ENCODE peak calls at places on chromosomes 16 and 17, in eight cellular contexts. B is iPS-NIHi11, O is fibroblast of lung, X is D721Med, Z is M059J, D is NCI-H2171, G is NCI-H187 treated with DMSO at 0.1 percent for 48 hours, T is RWPE1. K is an unnamed sample.

GRCh38 chr16:66116163-66116792 is 250.2 kb upstream of the CDH5 start:
- DNase-seq in B (no peak), O (peak), X (no peak), Z (peak), D (no peak), G (no peak), T (no peak), K (no peak)

GRCh38 chr17:75878174-75878998 is at the start of gene TRIM47:
- DNase-seq in B (peak), O (peak), X (no peak), Z (peak), D (peak), G (no peak), T (peak), K (peak)

GRCh38 chr17:72797142-72797541 is 295.3 kb downstream of the SLC39A11 start:
- DNase-seq in B (no peak), O (no peak), X (no peak), Z (no peak), D (no peak), G (no peak), T (no peak), K (no peak)

GRCh38 chr17:21823643-21824042 is 131.3 kb downstream of the KCNJ18 start:
- DNase-seq in B (no peak), O (no peak), X (no peak), Z (no peak), D (no peak), G (no peak), T (no peak), K (no peak)

GRCh38 chr17:42438600-42439567 is 15.8 kb upstream of the CAVIN1 start:
- DNase-seq in B (no peak), O (no peak), X (no peak), Z (no peak), D (no peak), G (no peak), T (no peak), K (no peak)

GRCh38 chr17:62704381-62704971 is 77.0 kb downstream of the MRC2 start:
- DNase-seq in B (peak), O (peak), X (no peak), Z (peak), D (peak), G (no peak), T (peak), K (peak)

GRCh38 chr16:85037050-85037410 is 9.4 kb downstream of the KIAA0513 start:
- DNase-seq in B (no peak), O (peak), X (no peak), Z (peak), D (no peak), G (no peak), T (peak), K (peak)

GRCh38 chr16:52456368-52456767 is 90.6 kb downstream of the TOX3 start:
- DNase-seq in B (peak), O (peak), X (no peak), Z (no peak), D (no peak), G (no peak), T (no peak), K (no peak)

GRCh38 chr17:31327534-31328526 is 6.4 kb upstream of the EVI2A start:
- DNase-seq in B (no peak), O (peak), X (no peak), Z (peak), D (no peak), G (no peak), T (peak), K (peak)

GRCh38 chr17:82935944-82936767 is 96.3 kb upstream of the ZNF750 start:
- DNase-seq in B (no peak), O (no peak), X (no peak), Z (no peak), D (no peak), G (no peak), T (no peak), K (no peak)

GRCh38 chr17:323721-324139 is 28.9 kb downstream of the RPH3AL start:
- DNase-seq in B (no peak), O (no peak), X (no peak), Z (no peak), D (no peak), G (no peak), T (no peak), K (no peak)

GRCh38 chr16:69187891-69188451 is 1.0 kb downstream of the SNTB2 start:
- DNase-seq in B (peak), O (peak), X (no peak), Z (peak), D (peak), G (no peak), T (peak), K (peak)

GRCh38 chr16:88783391-88784073 is 1.5 kb downstream of the PIEZO1 start:
- DNase-seq in B (no peak), O (peak), X (no peak), Z (peak), D (no peak), G (no peak), T (no peak), K (no peak)

GRCh38 chr17:61645898-61646297 is 54.9 kb upstream of the NACA2 start:
- DNase-seq in B (no peak), O (no peak), X (no peak), Z (no peak), D (no peak), G (no peak), T (no peak), K (no peak)

GRCh38 chr16:67014641-67015315 is 14.2 kb upstream of the CBFB start:
- DNase-seq in B (no peak), O (no peak), X (no peak), Z (no peak), D (no peak), G (no peak), T (no peak), K (no peak)

GRCh38 chr16:68993421-68993820 is 112.0 kb upstream of the HAS3 start:
- DNase-seq in B (no peak), O (no peak), X (no peak), Z (no peak), D (no peak), G (no peak), T (no peak), K (no peak)

GRCh38 chr17:17151962-17152361 is 54.2 kb downstream of the PLD6 start:
- DNase-seq in B (no peak), O (peak), X (no peak), Z (peak), D (no peak), G (no peak), T (peak), K (peak)

GRCh38 chr17:78935419-78936323 is 10.5 kb upstream of the TIMP2 start:
- DNase-seq in B (no peak), O (peak), X (no peak), Z (peak), D (peak), G (no peak), T (peak), K (peak)

GRCh38 chr16:85425061-85425662 is 188.0 kb upstream of the GSE1 start:
- DNase-seq in B (no peak), O (no peak), X (no peak), Z (no peak), D (no peak), G (no peak), T (no peak), K (no peak)

GRCh38 chr16:28982418-28982817 is 2.4 kb upstream of the LAT start:
- DNase-seq in B (no peak), O (no peak), X (no peak), Z (no peak), D (no peak), G (no peak), T (no peak), K (no peak)

GRCh38 chr17:35726609-35727460 is 4.6 kb upstream of the RASL10B start:
- DNase-seq in B (peak), O (peak), X (no peak), Z (peak), D (peak), G (no peak), T (peak), K (peak)

GRCh38 chr16:77945126-77945525 is 77.2 kb upstream of the CLEC3A start:
- DNase-seq in B (no peak), O (peak), X (no peak), Z (peak), D (no peak), G (no peak), T (no peak), K (no peak)

GRCh38 chr17:65627108-65627507 is 65.7 kb upstream of the AXIN2 start:
- DNase-seq in B (no peak), O (no peak), X (no peak), Z (no peak), D (no peak), G (no peak), T (no peak), K (no peak)

GRCh38 chr16:28218109-28218508 is 6.3 kb upstream of the XPO6 start:
- DNase-seq in B (peak), O (peak), X (no peak), Z (peak), D (no peak), G (no peak), T (no peak), K (peak)

GRCh38 chr16:66489818-66490217 is 60.1 kb downstream of the TK2 start:
- DNase-seq in B (no peak), O (no peak), X (no peak), Z (no peak), D (no peak), G (no peak), T (no peak), K (no peak)

GRCh38 chr16:70713781-70714180 is 27.9 kb upstream of the MTSS2 start:
- DNase-seq in B (no peak), O (no peak), X (no peak), Z (peak), D (no peak), G (no peak), T (no peak), K (no peak)

GRCh38 chr17:8941980-8942617 is 23.4 kb downstream of the PIK3R5 start:
- DNase-seq in B (no peak), O (no peak), X (no peak), Z (no peak), D (no peak), G (no peak), T (no peak), K (no peak)

GRCh38 chr16:80309178-80309577 is 231.6 kb upstream of the DYNLRB2 start:
- DNase-seq in B (no peak), O (no peak), X (no peak), Z (no peak), D (no peak), G (no peak), T (no peak), K (no peak)

GRCh38 chr17:69047368-69048263 is 13.1 kb downstream of the ABCA9 start:
- DNase-seq in B (no peak), O (peak), X (no peak), Z (no peak), D (no peak), G (no peak), T (peak), K (no peak)

GRCh38 chr17:53627511-53627910 is 195.2 kb upstream of the KIF2B start:
- DNase-seq in B (no peak), O (peak), X (no peak), Z (peak), D (no peak), G (no peak), T (peak), K (peak)

GRCh38 chr16:88815901-88816589 is 4.3 kb upstream of the APRT start:
- DNase-seq in B (peak), O (no peak), X (no peak), Z (no peak), D (peak), G (peak), T (peak), K (peak)

GRCh38 chr17:19448341-19449268 is 37.6 kb downstream of the RNF112 start:
- DNase-seq in B (peak), O (peak), X (no peak), Z (peak), D (no peak), G (no peak), T (peak), K (peak)

GRCh38 chr17:16422416-16422815 is 7.0 kb downstream of the TRPV2 start:
- DNase-seq in B (no peak), O (no peak), X (no peak), Z (no peak), D (no peak), G (no peak), T (no peak), K (no peak)

GRCh38 chr17:82437325-82437668 is 13.3 kb downstream of the CYBC1 start:
- DNase-seq in B (no peak), O (no peak), X (no peak), Z (no peak), D (no peak), G (no peak), T (no peak), K (no peak)

GRCh38 chr16:16021988-16022682 is 72.7 kb downstream of the ABCC1 start:
- DNase-seq in B (peak), O (peak), X (no peak), Z (peak), D (no peak), G (no peak), T (peak), K (peak)

GRCh38 chr17:77693776-77694175 is 264.7 kb upstream of the TNRC6C start:
- DNase-seq in B (no peak), O (no peak), X (no peak), Z (no peak), D (no peak), G (no peak), T (no peak), K (no peak)

GRCh38 chr16:11310997-11311561 is 29.9 kb upstream of the PRM1 start:
- DNase-seq in B (no peak), O (peak), X (no peak), Z (peak), D (no peak), G (no peak), T (no peak), K (no peak)

GRCh38 chr17:51802544-51802943 is 356.0 kb downstream of the CA10 start:
- DNase-seq in B (no peak), O (no peak), X (no peak), Z (no peak), D (no peak), G (no peak), T (no peak), K (no peak)

GRCh38 chr16:87681990-87682570 is 79.8 kb downstream of the JPH3 start:
- DNase-seq in B (peak), O (peak), X (no peak), Z (peak), D (no peak), G (no peak), T (no peak), K (peak)

GRCh38 chr16:3808308-3809063 is 72.0 kb downstream of the CREBBP start:
- DNase-seq in B (no peak), O (no peak), X (no peak), Z (no peak), D (no peak), G (no peak), T (no peak), K (no peak)